ENCODE peak calls at places on chromosomes 4 and X, in five cellular contexts. One of them, this sample, is unnamed.

GRCh38 chr4:85889314-85889713 is 414.4 kb downstream of the ARHGAP24 start:
- DNase-seq in body of pancreas: no peak
- DNase-seq in AG09309: no peak
- DNase-seq in astrocyte of the cerebellum: no peak
- DNase-seq in suprapubic skin: no peak
- DNase-seq in this sample: no peak

GRCh38 chr4:1246901-1247810 is 1.8 kb downstream of the CTBP1 start:
- DNase-seq in AG09309: no peak
- DNase-seq in astrocyte of the cerebellum: no peak
- DNase-seq in suprapubic skin: peak
- DNase-seq in body of pancreas: no peak
- DNase-seq in this sample: peak

GRCh38 chr4:79178770-79179169 is 147.1 kb downstream of the NAA11 start:
- DNase-seq in body of pancreas: no peak
- DNase-seq in AG09309: no peak
- DNase-seq in astrocyte of the cerebellum: peak
- DNase-seq in suprapubic skin: no peak
- DNase-seq in this sample: no peak

GRCh38 chr4:25178838-25179261 is 18.6 kb upstream of the SEPSECS start:
- DNase-seq in suprapubic skin: no peak
- DNase-seq in astrocyte of the cerebellum: no peak
- DNase-seq in body of pancreas: no peak
- DNase-seq in AG09309: no peak
- DNase-seq in this sample: no peak

GRCh38 chrX:153690466-153690865 is 2.7 kb downstream of the SLC6A8 start:
- DNase-seq in body of pancreas: no peak
- DNase-seq in suprapubic skin: no peak
- DNase-seq in astrocyte of the cerebellum: no peak
- DNase-seq in AG09309: no peak
- DNase-seq in this sample: no peak

GRCh38 chrX:10199212-10199611 is 42.4 kb downstream of the CLCN4 start:
- DNase-seq in astrocyte of the cerebellum: no peak
- DNase-seq in body of pancreas: no peak
- DNase-seq in suprapubic skin: no peak
- DNase-seq in AG09309: no peak
- DNase-seq in this sample: no peak

GRCh38 chr4:108172231-108172779 is 3.6 kb upstream of the LEF1 start:
- DNase-seq in suprapubic skin: no peak
- DNase-seq in astrocyte of the cerebellum: no peak
- DNase-seq in body of pancreas: no peak
- DNase-seq in AG09309: no peak
- DNase-seq in this sample: peak

GRCh38 chr4:53365121-53365485 is 758 bp downstream of the SCFD2 start:
- DNase-seq in body of pancreas: no peak
- DNase-seq in astrocyte of the cerebellum: no peak
- DNase-seq in suprapubic skin: no peak
- DNase-seq in AG09309: no peak
- DNase-seq in this sample: no peak

GRCh38 chr4:146051724-146052396 is 113.2 kb upstream of the ZNF827 start:
- DNase-seq in astrocyte of the cerebellum: peak
- DNase-seq in body of pancreas: no peak
- DNase-seq in suprapubic skin: no peak
- DNase-seq in AG09309: peak
- DNase-seq in this sample: no peak

GRCh38 chrX:101062171-101062570 is 10.3 kb upstream of the TRMT2B start:
- DNase-seq in body of pancreas: no peak
- DNase-seq in suprapubic skin: no peak
- DNase-seq in AG09309: no peak
- DNase-seq in astrocyte of the cerebellum: no peak
- DNase-seq in this sample: no peak

GRCh38 chrX:81301877-81302276 is 100.0 kb downstream of the SH3BGRL start:
- DNase-seq in body of pancreas: no peak
- DNase-seq in suprapubic skin: no peak
- DNase-seq in AG09309: no peak
- DNase-seq in astrocyte of the cerebellum: no peak
- DNase-seq in this sample: no peak

GRCh38 chrX:19372170-19373033 is 28.7 kb downstream of the PDHA1 start:
- DNase-seq in AG09309: no peak
- DNase-seq in astrocyte of the cerebellum: peak
- DNase-seq in suprapubic skin: no peak
- DNase-seq in body of pancreas: peak
- DNase-seq in this sample: peak

GRCh38 chrX:68823413-68824151 is 5.2 kb upstream of the EFNB1 start:
- DNase-seq in suprapubic skin: no peak
- DNase-seq in body of pancreas: no peak
- DNase-seq in astrocyte of the cerebellum: no peak
- DNase-seq in AG09309: no peak
- DNase-seq in this sample: no peak

GRCh38 chrX:107676559-107677378 is 48.5 kb downstream of the PRPS1 start:
- DNase-seq in suprapubic skin: peak
- DNase-seq in astrocyte of the cerebellum: no peak
- DNase-seq in AG09309: peak
- DNase-seq in body of pancreas: peak
- DNase-seq in this sample: peak

GRCh38 chrX:5965406-5965805 is 263.3 kb downstream of the NLGN4X start:
- DNase-seq in suprapubic skin: no peak
- DNase-seq in AG09309: no peak
- DNase-seq in body of pancreas: no peak
- DNase-seq in astrocyte of the cerebellum: no peak
- DNase-seq in this sample: no peak

GRCh38 chr4:165502919-165503907 is 124.4 kb downstream of the CPE start:
- DNase-seq in AG09309: no peak
- DNase-seq in astrocyte of the cerebellum: no peak
- DNase-seq in suprapubic skin: no peak
- DNase-seq in body of pancreas: no peak
- DNase-seq in this sample: no peak

GRCh38 chrX:150362599-150363481 is at the start of gene MAMLD1:
- DNase-seq in body of pancreas: peak
- DNase-seq in AG09309: peak
- DNase-seq in suprapubic skin: peak
- DNase-seq in astrocyte of the cerebellum: no peak
- DNase-seq in this sample: peak

GRCh38 chr4:6541789-6542188 is 33.2 kb upstream of the MAN2B2 start:
- DNase-seq in AG09309: no peak
- DNase-seq in body of pancreas: no peak
- DNase-seq in suprapubic skin: no peak
- DNase-seq in astrocyte of the cerebellum: no peak
- DNase-seq in this sample: no peak

GRCh38 chrX:29775890-29776289 is 439.5 kb upstream of the MAGEB2 start:
- DNase-seq in suprapubic skin: no peak
- DNase-seq in AG09309: no peak
- DNase-seq in body of pancreas: no peak
- DNase-seq in astrocyte of the cerebellum: no peak
- DNase-seq in this sample: no peak

GRCh38 chrX:140050906-140051305 is 85.6 kb upstream of the CXorf66 start:
- DNase-seq in suprapubic skin: no peak
- DNase-seq in AG09309: no peak
- DNase-seq in body of pancreas: no peak
- DNase-seq in astrocyte of the cerebellum: no peak
- DNase-seq in this sample: no peak

GRCh38 chr4:7359302-7360063 is 75.2 kb downstream of the PSAPL1 start:
- DNase-seq in astrocyte of the cerebellum: no peak
- DNase-seq in AG09309: no peak
- DNase-seq in body of pancreas: no peak
- DNase-seq in suprapubic skin: no peak
- DNase-seq in this sample: peak

DNA sequence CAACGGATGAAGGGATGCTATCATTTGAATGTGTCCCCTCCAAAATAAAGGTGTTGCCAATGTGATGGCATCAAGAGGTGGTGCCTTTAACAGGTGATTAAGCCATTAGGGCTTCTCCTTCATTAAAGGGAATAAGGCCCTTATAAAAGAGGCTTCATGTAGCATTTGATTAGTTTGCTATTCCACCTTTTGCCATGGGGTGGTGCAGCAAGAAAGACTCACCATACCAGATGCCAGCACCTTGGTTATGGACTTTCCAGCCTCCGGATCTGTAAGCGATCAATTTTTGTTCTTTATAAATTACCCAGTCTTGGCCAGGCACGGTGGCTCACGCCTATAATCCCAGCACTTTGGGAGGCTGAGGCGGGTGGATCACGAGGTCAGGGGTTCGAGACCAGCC is 7.9 kb upstream of the SLC25A43 start:
- DNase-seq in astrocyte of the cerebellum: no peak
- DNase-seq in AG09309: no peak
- DNase-seq in body of pancreas: peak
- DNase-seq in suprapubic skin: no peak
- DNase-seq in this sample: no peak
- TF ChIP-seq CTCF in astrocyte of the cerebellum: peak
- TF ChIP-seq CTCF in AG09309: peak
- TF ChIP-seq CTCF in body of pancreas: peak
- TF ChIP-seq CTCF in suprapubic skin: no peak
- TF ChIP-seq CTCF in this sample: no peak

GRCh38 chr4:173827707-173828106 is 297.7 kb upstream of the HAND2 start:
- DNase-seq in body of pancreas: no peak
- DNase-seq in suprapubic skin: no peak
- DNase-seq in AG09309: no peak
- DNase-seq in astrocyte of the cerebellum: no peak
- DNase-seq in this sample: no peak
- TF ChIP-seq CTCF in body of pancreas: no peak
- TF ChIP-seq CTCF in suprapubic skin: no peak
- TF ChIP-seq CTCF in AG09309: no peak
- TF ChIP-seq CTCF in astrocyte of the cerebellum: no peak
- TF ChIP-seq CTCF in this sample: no peak

DNA sequence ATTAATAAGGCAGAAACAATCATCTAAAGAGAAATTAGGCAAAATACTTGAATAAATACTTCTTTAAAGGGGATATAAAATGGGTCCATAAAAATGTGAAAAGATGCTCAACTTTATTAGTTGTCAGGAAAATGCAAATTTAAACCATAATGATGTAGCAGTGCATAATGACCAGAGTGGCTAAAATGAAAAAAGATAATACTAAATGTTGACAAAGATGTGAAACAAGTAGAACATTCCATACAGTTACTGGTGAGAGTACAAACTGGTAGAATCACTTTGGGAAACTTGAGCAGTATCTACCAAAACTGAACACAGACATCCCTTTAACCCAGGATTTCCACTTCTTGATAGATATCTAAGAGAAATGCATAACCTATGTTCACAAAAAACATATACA is 5.0 kb downstream of the ARSJ start:
- DNase-seq in body of pancreas: no peak
- DNase-seq in suprapubic skin: no peak
- DNase-seq in AG09309: no peak
- DNase-seq in astrocyte of the cerebellum: no peak
- DNase-seq in this sample: no peak
- TF ChIP-seq CTCF in body of pancreas: no peak
- TF ChIP-seq CTCF in suprapubic skin: no peak
- TF ChIP-seq CTCF in AG09309: no peak
- TF ChIP-seq CTCF in astrocyte of the cerebellum: no peak
- TF ChIP-seq CTCF in this sample: no peak

GRCh38 chr4:134756456-134756855 is 554.9 kb upstream of the PABPC4L start:
- DNase-seq in body of pancreas: no peak
- DNase-seq in astrocyte of the cerebellum: no peak
- DNase-seq in AG09309: no peak
- DNase-seq in suprapubic skin: no peak
- DNase-seq in this sample: no peak

GRCh38 chr4:134762053-134762452 is 560.5 kb upstream of the PABPC4L start:
- DNase-seq in AG09309: no peak
- DNase-seq in suprapubic skin: no peak
- DNase-seq in body of pancreas: no peak
- DNase-seq in astrocyte of the cerebellum: no peak
- DNase-seq in this sample: no peak
- TF ChIP-seq CTCF in AG09309: no peak
- TF ChIP-seq CTCF in suprapubic skin: no peak
- TF ChIP-seq CTCF in body of pancreas: no peak
- TF ChIP-seq CTCF in astrocyte of the cerebellum: no peak
- TF ChIP-seq CTCF in this sample: no peak

DNA sequence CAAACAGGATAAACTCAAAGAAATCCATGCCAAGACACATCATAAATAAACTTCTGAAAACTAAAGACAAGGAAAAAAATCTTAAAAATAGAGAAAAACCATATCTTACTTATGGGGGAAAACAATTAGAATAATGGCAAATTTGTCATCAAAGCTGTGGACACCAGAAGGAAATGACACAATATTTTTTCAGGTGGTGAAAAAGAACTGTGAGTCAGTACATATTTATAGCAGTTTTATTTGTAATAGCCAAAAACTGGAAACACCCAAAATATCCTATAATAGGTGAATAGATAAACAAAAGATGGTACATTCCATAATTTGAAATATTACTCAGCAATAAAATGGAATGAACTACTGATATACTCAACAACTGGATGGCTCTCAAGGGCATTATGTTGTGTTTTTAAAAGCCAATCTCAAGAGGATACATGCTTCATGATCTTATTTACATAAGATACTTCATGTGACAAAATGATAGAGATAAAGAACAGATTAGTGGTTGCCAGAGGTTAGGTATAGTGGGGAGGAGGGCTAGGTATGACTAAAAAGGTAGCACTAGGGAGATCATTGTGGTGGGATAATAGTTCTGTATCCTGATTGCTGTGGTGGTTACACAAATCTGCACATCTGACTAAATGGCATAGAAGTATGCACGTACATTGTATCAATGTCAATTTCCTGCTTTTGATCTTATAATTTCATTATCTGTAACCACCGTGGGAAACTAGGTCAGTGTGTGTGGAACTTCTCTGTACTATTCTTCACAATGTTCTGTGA is 191.9 kb downstream of the PPP1R2C start:
- DNase-seq in body of pancreas: no peak
- DNase-seq in suprapubic skin: no peak
- DNase-seq in astrocyte of the cerebellum: no peak
- DNase-seq in AG09309: no peak
- DNase-seq in this sample: no peak
- TF ChIP-seq CTCF in body of pancreas: no peak
- TF ChIP-seq CTCF in suprapubic skin: no peak
- TF ChIP-seq CTCF in astrocyte of the cerebellum: no peak
- TF ChIP-seq CTCF in AG09309: no peak
- TF ChIP-seq CTCF in this sample: no peak

GRCh38 chr4:138164218-138164617 is 77.9 kb downstream of the SLC7A11 start:
- DNase-seq in body of pancreas: no peak
- DNase-seq in astrocyte of the cerebellum: no peak
- DNase-seq in AG09309: no peak
- DNase-seq in suprapubic skin: no peak
- DNase-seq in this sample: no peak
- TF ChIP-seq CTCF in body of pancreas: no peak
- TF ChIP-seq CTCF in astrocyte of the cerebellum: no peak
- TF ChIP-seq CTCF in AG09309: no peak
- TF ChIP-seq CTCF in suprapubic skin: no peak
- TF ChIP-seq CTCF in this sample: no peak

This sample was measured in left lung.